ENCODE peak calls at places on chromosome 3, in eight cellular contexts. One of them, this sample, is unnamed.

GRCh38 chr3:24245056-24245455 is 249.6 kb downstream of the THRB start:
- DNase-seq in CD4-positive, alpha-beta T cell: no peak
- DNase-seq in right atrium auricular region: no peak
- DNase-seq in heart left ventricle: no peak
- DNase-seq in cardiac muscle cell: no peak
- DNase-seq in brain microvascular endothelial cell: no peak
- DNase-seq in tibial artery: no peak
- DNase-seq in GM06990: no peak
- DNase-seq in this sample: no peak

GRCh38 chr3:25021816-25022215 is 406.2 kb upstream of the RARB start:
- DNase-seq in CD4-positive, alpha-beta T cell: no peak
- DNase-seq in right atrium auricular region: no peak
- DNase-seq in heart left ventricle: no peak
- DNase-seq in cardiac muscle cell: peak
- DNase-seq in brain microvascular endothelial cell: peak
- DNase-seq in tibial artery: no peak
- DNase-seq in GM06990: no peak
- DNase-seq in this sample: peak

GRCh38 chr3:134650431-134651346 is at the start of gene KY:
- DNase-seq in CD4-positive, alpha-beta T cell: no peak
- DNase-seq in right atrium auricular region: peak
- DNase-seq in heart left ventricle: peak
- DNase-seq in cardiac muscle cell: peak
- DNase-seq in brain microvascular endothelial cell: no peak
- DNase-seq in tibial artery: peak
- DNase-seq in GM06990: no peak
- DNase-seq in this sample: no peak

GRCh38 chr3:145776782-145777408 is 384.1 kb downstream of the PLOD2 start:
- DNase-seq in CD4-positive, alpha-beta T cell: no peak
- DNase-seq in right atrium auricular region: no peak
- DNase-seq in heart left ventricle: no peak
- DNase-seq in cardiac muscle cell: peak
- DNase-seq in brain microvascular endothelial cell: peak
- DNase-seq in tibial artery: no peak
- DNase-seq in GM06990: no peak
- DNase-seq in this sample: peak

GRCh38 chr3:63193647-63194046 is 84.5 kb upstream of the SYNPR start:
- DNase-seq in CD4-positive, alpha-beta T cell: no peak
- DNase-seq in right atrium auricular region: no peak
- DNase-seq in heart left ventricle: no peak
- DNase-seq in cardiac muscle cell: peak
- DNase-seq in brain microvascular endothelial cell: no peak
- DNase-seq in tibial artery: no peak
- DNase-seq in GM06990: no peak
- DNase-seq in this sample: peak

GRCh38 chr3:52446631-52447511 is 2.0 kb upstream of the SEMA3G start:
- DNase-seq in CD4-positive, alpha-beta T cell: peak
- DNase-seq in right atrium auricular region: peak
- DNase-seq in heart left ventricle: peak
- DNase-seq in cardiac muscle cell: peak
- DNase-seq in brain microvascular endothelial cell: peak
- DNase-seq in tibial artery: peak
- DNase-seq in GM06990: peak
- DNase-seq in this sample: peak

GRCh38 chr3:127373701-127374625 is 86.1 kb upstream of the PRR20G start:
- DNase-seq in CD4-positive, alpha-beta T cell: no peak
- DNase-seq in right atrium auricular region: no peak
- DNase-seq in heart left ventricle: no peak
- DNase-seq in cardiac muscle cell: peak
- DNase-seq in brain microvascular endothelial cell: no peak
- DNase-seq in tibial artery: no peak
- DNase-seq in GM06990: no peak
- DNase-seq in this sample: peak

GRCh38 chr3:67875338-67875737 is 220.9 kb upstream of the SUCLG2 start:
- DNase-seq in CD4-positive, alpha-beta T cell: no peak
- DNase-seq in right atrium auricular region: no peak
- DNase-seq in heart left ventricle: no peak
- DNase-seq in cardiac muscle cell: no peak
- DNase-seq in brain microvascular endothelial cell: no peak
- DNase-seq in tibial artery: no peak
- DNase-seq in GM06990: no peak
- DNase-seq in this sample: peak

GRCh38 chr3:31417486-31417885 is 115.2 kb upstream of the STT3B start:
- DNase-seq in CD4-positive, alpha-beta T cell: no peak
- DNase-seq in right atrium auricular region: no peak
- DNase-seq in heart left ventricle: no peak
- DNase-seq in cardiac muscle cell: no peak
- DNase-seq in brain microvascular endothelial cell: no peak
- DNase-seq in tibial artery: no peak
- DNase-seq in GM06990: no peak
- DNase-seq in this sample: no peak

GRCh38 chr3:101320475-101320874 is at the start of gene IMPG2:
- DNase-seq in CD4-positive, alpha-beta T cell: no peak
- DNase-seq in right atrium auricular region: no peak
- DNase-seq in heart left ventricle: no peak
- DNase-seq in cardiac muscle cell: no peak
- DNase-seq in brain microvascular endothelial cell: no peak
- DNase-seq in tibial artery: no peak
- DNase-seq in GM06990: no peak
- DNase-seq in this sample: no peak

GRCh38 chr3:126126811-126127431 is 43.0 kb upstream of the SLC41A3 start:
- DNase-seq in CD4-positive, alpha-beta T cell: no peak
- DNase-seq in right atrium auricular region: no peak
- DNase-seq in heart left ventricle: no peak
- DNase-seq in cardiac muscle cell: no peak
- DNase-seq in brain microvascular endothelial cell: no peak
- DNase-seq in tibial artery: peak
- DNase-seq in GM06990: no peak
- DNase-seq in this sample: no peak

GRCh38 chr3:47536221-47536891 is 22.8 kb upstream of the ELP6 start:
- DNase-seq in CD4-positive, alpha-beta T cell: no peak
- DNase-seq in right atrium auricular region: no peak
- DNase-seq in heart left ventricle: no peak
- DNase-seq in cardiac muscle cell: no peak
- DNase-seq in brain microvascular endothelial cell: no peak
- DNase-seq in tibial artery: no peak
- DNase-seq in GM06990: no peak
- DNase-seq in this sample: no peak

GRCh38 chr3:535566-536416 is 339.2 kb downstream of the CHL1 start:
- DNase-seq in CD4-positive, alpha-beta T cell: no peak
- DNase-seq in right atrium auricular region: no peak
- DNase-seq in heart left ventricle: peak
- DNase-seq in cardiac muscle cell: peak
- DNase-seq in brain microvascular endothelial cell: peak
- DNase-seq in tibial artery: no peak
- DNase-seq in GM06990: no peak
- DNase-seq in this sample: no peak

GRCh38 chr3:138184994-138185393 is 2.1 kb upstream of the ARMC8 start:
- DNase-seq in CD4-positive, alpha-beta T cell: no peak
- DNase-seq in right atrium auricular region: no peak
- DNase-seq in heart left ventricle: no peak
- DNase-seq in cardiac muscle cell: no peak
- DNase-seq in brain microvascular endothelial cell: no peak
- DNase-seq in tibial artery: no peak
- DNase-seq in GM06990: no peak
- DNase-seq in this sample: no peak

GRCh38 chr3:99902091-99902490 is 84.4 kb downstream of the CMSS1 start:
- DNase-seq in CD4-positive, alpha-beta T cell: no peak
- DNase-seq in right atrium auricular region: no peak
- DNase-seq in heart left ventricle: no peak
- DNase-seq in cardiac muscle cell: no peak
- DNase-seq in brain microvascular endothelial cell: peak
- DNase-seq in tibial artery: no peak
- DNase-seq in GM06990: peak
- DNase-seq in this sample: no peak

GRCh38 chr3:60298141-60298540 is 953.1 kb downstream of the FHIT start:
- DNase-seq in CD4-positive, alpha-beta T cell: no peak
- DNase-seq in right atrium auricular region: no peak
- DNase-seq in heart left ventricle: no peak
- DNase-seq in cardiac muscle cell: no peak
- DNase-seq in brain microvascular endothelial cell: no peak
- DNase-seq in tibial artery: no peak
- DNase-seq in GM06990: no peak
- DNase-seq in this sample: no peak

GRCh38 chr3:161372321-161373260 is 1.3 kb upstream of the SPTSSB start:
- DNase-seq in CD4-positive, alpha-beta T cell: no peak
- DNase-seq in right atrium auricular region: no peak
- DNase-seq in heart left ventricle: peak
- DNase-seq in cardiac muscle cell: peak
- DNase-seq in brain microvascular endothelial cell: no peak
- DNase-seq in tibial artery: no peak
- DNase-seq in GM06990: peak
- DNase-seq in this sample: no peak

GRCh38 chr3:48433472-48434118 is 3.7 kb upstream of the PLXNB1 start:
- DNase-seq in CD4-positive, alpha-beta T cell: no peak
- DNase-seq in right atrium auricular region: peak
- DNase-seq in heart left ventricle: no peak
- DNase-seq in cardiac muscle cell: peak
- DNase-seq in brain microvascular endothelial cell: no peak
- DNase-seq in tibial artery: peak
- DNase-seq in GM06990: no peak
- DNase-seq in this sample: peak

GRCh38 chr3:54294214-54294613 is 171.9 kb downstream of the CACNA2D3 start:
- DNase-seq in CD4-positive, alpha-beta T cell: no peak
- DNase-seq in right atrium auricular region: no peak
- DNase-seq in heart left ventricle: no peak
- DNase-seq in cardiac muscle cell: no peak
- DNase-seq in brain microvascular endothelial cell: no peak
- DNase-seq in tibial artery: no peak
- DNase-seq in GM06990: no peak
- DNase-seq in this sample: no peak
- TF ChIP-seq CTCF in CD4-positive, alpha-beta T cell: no peak
- TF ChIP-seq CTCF in right atrium auricular region: no peak
- TF ChIP-seq CTCF in heart left ventricle: no peak
- TF ChIP-seq CTCF in cardiac muscle cell: no peak
- TF ChIP-seq CTCF in brain microvascular endothelial cell: no peak
- TF ChIP-seq CTCF in tibial artery: no peak
- TF ChIP-seq CTCF in GM06990: no peak
- TF ChIP-seq CTCF in this sample: no peak

DNA sequence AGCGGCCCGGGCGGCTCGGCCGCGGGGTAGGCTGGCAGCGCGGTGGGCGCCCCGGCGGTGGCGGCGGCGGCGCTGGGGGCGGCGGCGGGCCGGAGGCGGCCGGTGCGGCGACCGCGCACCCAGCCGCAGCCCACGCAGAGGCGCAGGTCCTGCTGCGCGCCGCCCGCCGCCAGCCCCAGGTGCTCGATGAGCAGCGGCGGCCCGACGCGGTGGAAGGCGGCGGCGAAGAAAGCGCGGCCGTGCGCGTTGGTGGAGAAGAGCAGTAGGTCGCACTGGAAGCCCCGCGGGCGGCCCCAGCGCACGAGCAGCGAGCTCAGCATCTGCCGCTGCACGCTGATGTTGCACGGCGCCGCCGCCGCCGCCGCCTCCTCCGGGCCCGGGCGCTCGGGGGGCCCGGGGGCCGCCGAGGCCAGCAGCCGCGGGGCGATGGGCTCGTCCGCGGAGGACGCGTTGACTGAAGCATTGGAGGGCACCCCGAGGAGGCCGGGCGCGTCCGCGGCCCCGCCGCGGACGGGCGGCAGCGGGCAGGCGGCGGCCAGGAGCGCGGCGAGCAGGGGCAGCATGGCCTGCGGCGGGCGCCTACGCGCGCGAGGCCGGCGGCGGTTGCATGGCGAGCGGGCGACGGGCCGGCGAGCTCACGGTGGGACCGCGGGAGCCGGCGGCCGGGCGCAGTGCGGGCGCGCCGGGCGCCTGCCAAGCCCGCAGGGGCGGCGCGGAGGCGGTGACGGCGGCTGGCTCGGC is 452 bp downstream of the TMEM158 start:
- DNase-seq in CD4-positive, alpha-beta T cell: peak
- DNase-seq in right atrium auricular region: no peak
- DNase-seq in heart left ventricle: peak
- DNase-seq in cardiac muscle cell: peak
- DNase-seq in brain microvascular endothelial cell: no peak
- DNase-seq in tibial artery: no peak
- DNase-seq in GM06990: peak
- DNase-seq in this sample: peak
- TF ChIP-seq CTCF in CD4-positive, alpha-beta T cell: no peak
- TF ChIP-seq CTCF in right atrium auricular region: no peak
- TF ChIP-seq CTCF in heart left ventricle: no peak
- TF ChIP-seq CTCF in cardiac muscle cell: no peak
- TF ChIP-seq CTCF in brain microvascular endothelial cell: no peak
- TF ChIP-seq CTCF in tibial artery: no peak
- TF ChIP-seq CTCF in GM06990: no peak
- TF ChIP-seq CTCF in this sample: no peak

GRCh38 chr3:149812165-149812605 is 830 bp upstream of the RNF13 start:
- DNase-seq in CD4-positive, alpha-beta T cell: no peak
- DNase-seq in right atrium auricular region: no peak
- DNase-seq in heart left ventricle: no peak
- DNase-seq in cardiac muscle cell: no peak
- DNase-seq in brain microvascular endothelial cell: no peak
- DNase-seq in tibial artery: no peak
- DNase-seq in GM06990: no peak
- DNase-seq in this sample: no peak

GRCh38 chr3:149810846-149811245 is 2.2 kb upstream of the RNF13 start:
- DNase-seq in CD4-positive, alpha-beta T cell: no peak
- DNase-seq in right atrium auricular region: no peak
- DNase-seq in heart left ventricle: no peak
- DNase-seq in cardiac muscle cell: no peak
- DNase-seq in brain microvascular endothelial cell: no peak
- DNase-seq in tibial artery: no peak
- DNase-seq in GM06990: no peak
- DNase-seq in this sample: peak

GRCh38 chr3:149815318-149815717 is 2.3 kb downstream of the RNF13 start:
- DNase-seq in CD4-positive, alpha-beta T cell: no peak
- DNase-seq in right atrium auricular region: no peak
- DNase-seq in heart left ventricle: no peak
- DNase-seq in cardiac muscle cell: no peak
- DNase-seq in brain microvascular endothelial cell: no peak
- DNase-seq in tibial artery: no peak
- DNase-seq in GM06990: no peak
- DNase-seq in this sample: no peak

GRCh38 chr3:149813367-149814281 is 609 bp downstream of the RNF13 start:
- DNase-seq in CD4-positive, alpha-beta T cell: no peak
- DNase-seq in right atrium auricular region: no peak
- DNase-seq in heart left ventricle: no peak
- DNase-seq in cardiac muscle cell: peak
- DNase-seq in brain microvascular endothelial cell: peak
- DNase-seq in tibial artery: no peak
- DNase-seq in GM06990: peak
- DNase-seq in this sample: peak

GRCh38 chr3:149812606-149813366 is at the start of gene RNF13:
- DNase-seq in CD4-positive, alpha-beta T cell: peak
- DNase-seq in right atrium auricular region: peak
- DNase-seq in heart left ventricle: peak
- DNase-seq in cardiac muscle cell: peak
- DNase-seq in brain microvascular endothelial cell: peak
- DNase-seq in tibial artery: peak
- DNase-seq in GM06990: peak
- DNase-seq in this sample: peak
- TF ChIP-seq CTCF in CD4-positive, alpha-beta T cell: no peak
- TF ChIP-seq CTCF in right atrium auricular region: no peak
- TF ChIP-seq CTCF in heart left ventricle: no peak
- TF ChIP-seq CTCF in cardiac muscle cell: no peak
- TF ChIP-seq CTCF in brain microvascular endothelial cell: no peak
- TF ChIP-seq CTCF in tibial artery: no peak
- TF ChIP-seq CTCF in GM06990: no peak
- TF ChIP-seq CTCF in this sample: no peak

DNA sequence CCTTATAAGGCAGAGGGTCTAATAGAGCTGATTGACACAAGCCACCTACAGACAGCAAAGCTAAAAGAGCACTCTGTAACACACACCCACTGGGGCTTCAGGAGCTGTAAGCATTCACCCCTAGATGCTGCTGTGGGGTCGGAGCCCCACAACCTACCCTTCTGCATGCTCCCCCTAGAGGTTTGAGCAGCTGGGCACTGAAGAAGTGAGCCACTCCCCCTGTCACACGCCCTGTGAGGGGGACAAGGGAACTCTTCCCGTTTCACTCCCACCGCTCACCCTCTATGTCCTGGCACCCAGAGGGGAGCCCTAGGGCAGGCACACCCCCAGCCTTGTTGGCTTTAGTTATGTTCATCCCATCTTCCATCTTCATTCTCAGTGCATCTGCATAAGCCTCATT is 9.4 kb upstream of the CSTA start:
- DNase-seq in CD4-positive, alpha-beta T cell: no peak
- DNase-seq in right atrium auricular region: no peak
- DNase-seq in heart left ventricle: no peak
- DNase-seq in cardiac muscle cell: no peak
- DNase-seq in brain microvascular endothelial cell: no peak
- DNase-seq in tibial artery: no peak
- DNase-seq in GM06990: no peak
- DNase-seq in this sample: no peak
- TF ChIP-seq CTCF in CD4-positive, alpha-beta T cell: no peak
- TF ChIP-seq CTCF in right atrium auricular region: no peak
- TF ChIP-seq CTCF in heart left ventricle: no peak
- TF ChIP-seq CTCF in cardiac muscle cell: no peak
- TF ChIP-seq CTCF in brain microvascular endothelial cell: no peak
- TF ChIP-seq CTCF in tibial artery: no peak
- TF ChIP-seq CTCF in GM06990: peak
- TF ChIP-seq CTCF in this sample: no peak